ENCODE peak calls at places on chromosomes 6 and 20, in four cellular contexts. H, D, R and B are unnamed samples.

GRCh38 chr20:32982617-32983458 is 21.4 kb downstream of the SUN5 start:
- DNase-seq in H (no peak), D (no peak), R (no peak), B (peak; percentile 30)

GRCh38 chr6:2697291-2697690 is 53.4 kb downstream of the MYLK4 start:
- DNase-seq in H (no peak), D (no peak), R (no peak), B (no peak)

GRCh38 chr6:44569131-44569530 is 181.6 kb downstream of the CDC5L start:
- DNase-seq in H (no peak), D (no peak), R (no peak), B (no peak)

GRCh38 chr6:44171899-44172546 is 13.4 kb downstream of the CAPN11 start:
- DNase-seq in H (no peak), D (no peak), R (no peak), B (no peak)

GRCh38 chr20:6067765-6068318 is 14.0 kb upstream of the LRRN4 start:
- DNase-seq in H (no peak), D (no peak), R (no peak), B (no peak)

GRCh38 chr6:143700684-143701342 is 23.0 kb downstream of the PHACTR2 start:
- DNase-seq in H (peak; percentile 58), D (no peak), R (no peak), B (no peak)

GRCh38 chr6:45645302-45645701 is 267.6 kb upstream of the SUPT3H start:
- DNase-seq in H (no peak), D (no peak), R (no peak), B (no peak)

GRCh38 chr20:3784226-3784853 is 2.2 kb downstream of the CENPB start:
- DNase-seq in H (no peak), D (no peak), R (no peak), B (no peak)

GRCh38 chr20:10795286-10796026 is 121.7 kb upstream of the JAG1 start:
- DNase-seq in H (no peak), D (no peak), R (no peak), B (no peak)

GRCh38 chr6:77450924-77451323 is 12.4 kb downstream of the HTR1B start:
- DNase-seq in H (no peak), D (no peak), R (no peak), B (no peak)

GRCh38 chr20:31833130-31833930 is 12.1 kb downstream of the FOXS1 start:
- DNase-seq in H (no peak), D (peak; percentile 78), R (no peak), B (peak; percentile 86)

GRCh38 chr6:4936681-4937041 is 67.2 kb downstream of the RPP40 start:
- DNase-seq in H (peak; percentile 61), D (no peak), R (no peak), B (no peak)

GRCh38 chr6:2931970-2932748 is 29.1 kb upstream of the SERPINB9 start:
- DNase-seq in H (peak; percentile 27), D (peak; percentile 92), R (peak; percentile 92), B (peak; percentile 98)

GRCh38 chr20:38751360-38751976 is 3.2 kb downstream of the ACTR5 start:
- DNase-seq in H (peak; percentile 18), D (no peak), R (no peak), B (no peak)

GRCh38 chr6:21891065-21891464 is 297.5 kb downstream of the SOX4 start:
- DNase-seq in H (no peak), D (no peak), R (no peak), B (no peak)

GRCh38 chr6:26232950-26233607 is 131.9 kb upstream of the BTN3A2 start:
- DNase-seq in H (peak; percentile 38), D (no peak), R (no peak), B (no peak)

GRCh38 chr6:130923350-130923749 is 96.1 kb downstream of the SMLR1 start:
- DNase-seq in H (no peak), D (no peak), R (no peak), B (no peak)

GRCh38 chr6:112202639-112203341 is 51.6 kb downstream of the LAMA4 start:
- DNase-seq in H (peak; percentile 30), D (no peak), R (no peak), B (no peak)

GRCh38 chr6:167530960-167531359 is 206.1 kb downstream of the TTLL2 start:
- DNase-seq in H (no peak), D (no peak), R (no peak), B (no peak)

GRCh38 chr20:61647741-61648140 is 395.7 kb downstream of the CDH4 start:
- DNase-seq in H (no peak), D (no peak), R (no peak), B (no peak)

GRCh38 chr20:16265334-16265733 is 307.9 kb downstream of the KIF16B start:
- DNase-seq in H (no peak), D (no peak), R (no peak), B (no peak)

GRCh38 chr20:52290602-52291001 is 99.0 kb upstream of the ZFP64 start:
- DNase-seq in H (no peak), D (no peak), R (no peak), B (no peak)

GRCh38 chr6:164247106-164247505 is 832.6 kb downstream of the QKI start:
- DNase-seq in H (peak; percentile 61), D (no peak), R (no peak), B (no peak)

GRCh38 chr20:10089871-10090587 is 55.2 kb downstream of the ANKEF1 start:
- DNase-seq in H (no peak), D (no peak), R (no peak), B (no peak)

GRCh38 chr6:141874930-141875602 is 257.7 kb upstream of the GJE1 start:
- DNase-seq in H (no peak), D (no peak), R (no peak), B (no peak)

GRCh38 chr20:53871541-53871940 is 198.9 kb downstream of the BCAS1 start:
- DNase-seq in H (no peak), D (no peak), R (no peak), B (no peak)

GRCh38 chr20:53870426-53871199 is 199.8 kb downstream of the BCAS1 start:
- DNase-seq in H (no peak), D (no peak), R (no peak), B (no peak)

GRCh38 chr20:53873249-53873642 is 197.1 kb downstream of the BCAS1 start:
- DNase-seq in H (no peak), D (no peak), R (no peak), B (no peak)

GRCh38 chr20:53872561-53873248 is 197.7 kb downstream of the BCAS1 start:
- DNase-seq in H (no peak), D (no peak), R (no peak), B (no peak)

DNA sequence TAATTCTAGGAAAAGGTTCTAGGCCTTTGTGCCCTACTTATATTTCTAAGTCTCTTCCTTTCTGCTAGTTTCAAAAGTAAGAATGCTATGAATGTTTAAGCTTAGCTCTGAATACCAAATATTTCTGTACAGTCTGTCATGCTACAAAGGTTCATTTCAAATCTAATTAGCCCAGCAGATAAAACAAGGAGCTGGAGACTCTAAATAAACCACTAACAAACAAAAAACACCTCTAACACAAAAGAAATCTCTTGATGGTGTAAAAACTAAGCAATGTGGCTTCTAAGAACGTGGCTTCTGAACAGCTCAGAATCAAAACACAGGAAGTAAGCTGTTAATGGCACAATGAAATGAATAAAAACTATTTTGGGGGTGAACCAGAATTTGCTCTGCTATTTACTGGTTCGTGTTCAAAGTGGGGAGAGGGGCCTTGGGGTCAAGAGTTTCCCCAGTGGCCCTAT is 198.3 kb downstream of the BCAS1 start:
- DNase-seq in H (no peak), D (no peak), R (no peak), B (no peak)
- H3K27ac ChIP-seq in H (peak overlapping the region; percentile 67), D (no peak overlapping the region), R (peak overlapping the region; percentile 54), B (no peak overlapping the region)

GRCh38 chr20:776165-776564 is 7.9 kb upstream of the SLC52A3 start:
- DNase-seq in H (no peak), D (no peak), R (no peak), B (no peak)
- H3K4me3 ChIP-seq in H (no peak overlapping the region), D (no peak overlapping the region), R (no peak overlapping the region), B (no peak overlapping the region)

GRCh38 chr6:46784535-46784934 is 8.7 kb upstream of the MEP1A start:
- DNase-seq in H (no peak), D (no peak), R (no peak), B (no peak)

GRCh38 chr6:46777476-46778346 is 15.5 kb upstream of the MEP1A start:
- DNase-seq in H (no peak), D (no peak), R (no peak), B (no peak)

GRCh38 chr6:46776070-46776752 is 17.0 kb upstream of the MEP1A start:
- DNase-seq in H (no peak), D (no peak), R (no peak), B (no peak)

GRCh38 chr6:46781478-46782378 is 11.5 kb upstream of the MEP1A start:
- DNase-seq in H (peak; percentile 21), D (peak; percentile 84), R (peak; percentile 77), B (peak; percentile 83)
- TF ChIP-seq CTCF in H (peak; percentile 70), D (peak; percentile 63), R (peak; percentile 48), B (peak; percentile 64)

GRCh38 chr6:39882567-39882953 is 51.7 kb downstream of the MOCS1 start:
- DNase-seq in H (peak; percentile 100), D (peak; percentile 65), R (peak; percentile 90), B (no peak)

GRCh38 chr6:39876826-39877225 is 57.4 kb downstream of the MOCS1 start:
- DNase-seq in H (no peak), D (no peak), R (no peak), B (no peak)

GRCh38 chr6:39881851-39882566 is 52.3 kb downstream of the MOCS1 start:
- DNase-seq in H (peak; percentile 94), D (peak; percentile 34), R (peak; percentile 87), B (no peak)

GRCh38 chr6:39879535-39879934 is 54.7 kb downstream of the MOCS1 start:
- DNase-seq in H (peak; percentile 22), D (no peak), R (no peak), B (no peak)

GRCh38 chr6:39880521-39881048 is 53.7 kb downstream of the MOCS1 start:
- DNase-seq in H (no peak), D (no peak), R (no peak), B (no peak)
- H3K27ac ChIP-seq in H (no peak overlapping the region), D (no peak overlapping the region), R (peak overlapping the region; percentile 90), B (no peak overlapping the region)

GRCh38 chr6:52534966-52535390 is 41.9 kb downstream of the TRAM2 start:
- DNase-seq in H (no peak), D (no peak), R (no peak), B (no peak)
- H3K4me3 ChIP-seq in H (no peak overlapping the region), D (no peak overlapping the region), R (no peak overlapping the region), B (no peak overlapping the region)

GRCh38 chr6:33088258-33088930 is 12.6 kb downstream of the HLA-DPB1 start:
- DNase-seq in H (no peak), D (no peak), R (no peak), B (no peak)

GRCh38 chr6:33088931-33089640 is 13.3 kb downstream of the HLA-DPB1 start:
- DNase-seq in H (no peak), D (no peak), R (no peak), B (no peak)

GRCh38 chr6:33093857-33094256 is 18.1 kb downstream of the HLA-DPB1 start:
- DNase-seq in H (no peak), D (no peak), R (no peak), B (no peak)

GRCh38 chr6:33092385-33092784 is 16.6 kb downstream of the HLA-DPB1 start:
- DNase-seq in H (no peak), D (no peak), R (no peak), B (no peak)

DNA sequence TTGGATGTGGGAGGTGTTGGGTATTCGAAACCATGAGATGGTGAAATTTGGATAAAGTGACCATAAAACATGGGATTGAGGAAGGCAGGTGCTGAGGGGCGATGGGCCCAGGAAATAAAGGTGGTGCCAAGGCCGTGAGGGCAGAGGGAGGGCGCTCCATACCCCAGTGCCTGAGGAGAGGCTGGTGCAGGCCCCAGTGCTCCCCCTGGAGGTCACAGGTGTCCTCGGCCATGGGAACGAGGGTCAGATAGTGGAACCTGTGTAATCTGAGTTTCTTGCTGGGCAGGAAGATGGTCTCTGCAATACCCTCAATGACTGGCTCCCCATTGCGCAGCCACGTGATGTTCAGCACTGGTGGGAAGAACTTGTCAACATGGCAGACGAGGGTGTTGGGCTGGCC is 16.2 kb downstream of the HLA-DPB1 start:
- DNase-seq in H (no peak), D (no peak), R (no peak), B (peak; percentile 67)
- TF ChIP-seq CTCF in H (no peak), D (no peak), R (peak; percentile 11), B (peak; percentile 97)